ENCODE peak calls at places on chromosomes 3 and 15, in six cellular contexts. F, P, N, S, M and X are unnamed samples.

GRCh38 chr15:70113304-70113700 is 15.6 kb upstream of the TLE3 start:
- ATAC-seq in M (no peak), F (peak; percentile 65), N (no peak), S (peak; percentile 81), P (no peak), X (peak; percentile 23)

GRCh38 chr3:59189561-59190338 is 139.9 kb upstream of the CFAP20DC start:
- ATAC-seq in F (no peak), N (peak; percentile 33), P (no peak), M (no peak), S (no peak), X (no peak)

GRCh38 chr3:115042351-115042750 is 104.7 kb downstream of the ZBTB20 start:
- ATAC-seq in F (no peak), M (no peak), P (no peak), S (no peak), N (no peak), X (no peak)

GRCh38 chr15:66942649-66943390 is 122.6 kb upstream of the SMAD3 start:
- ATAC-seq in F (no peak), M (no peak), S (no peak), P (no peak), N (peak; percentile 20), X (no peak)

GRCh38 chr3:156120528-156121251 is at the start of gene KCNAB1:
- ATAC-seq in S (no peak), M (no peak), N (no peak), P (peak; percentile 55), F (no peak), X (no peak)

GRCh38 chr3:88988906-88989305 is 118.5 kb upstream of the EPHA3 start:
- ATAC-seq in N (no peak), F (no peak), M (no peak), S (no peak), P (no peak), X (no peak)

GRCh38 chr15:29728418-29728817 is 93.8 kb downstream of the TJP1 start:
- ATAC-seq in F (no peak), N (no peak), M (no peak), S (no peak), P (no peak), X (no peak)

GRCh38 chr3:194860725-194861124 is 175.0 kb downstream of the FAM43A start:
- ATAC-seq in S (no peak), M (no peak), N (no peak), P (no peak), F (no peak), X (no peak)

GRCh38 chr15:52021128-52021671 is 2.2 kb downstream of the MAPK6 start:
- ATAC-seq in M (peak; percentile 75), P (peak; percentile 17), S (peak; percentile 67), N (no peak), F (peak; percentile 60), X (no peak)

DNA sequence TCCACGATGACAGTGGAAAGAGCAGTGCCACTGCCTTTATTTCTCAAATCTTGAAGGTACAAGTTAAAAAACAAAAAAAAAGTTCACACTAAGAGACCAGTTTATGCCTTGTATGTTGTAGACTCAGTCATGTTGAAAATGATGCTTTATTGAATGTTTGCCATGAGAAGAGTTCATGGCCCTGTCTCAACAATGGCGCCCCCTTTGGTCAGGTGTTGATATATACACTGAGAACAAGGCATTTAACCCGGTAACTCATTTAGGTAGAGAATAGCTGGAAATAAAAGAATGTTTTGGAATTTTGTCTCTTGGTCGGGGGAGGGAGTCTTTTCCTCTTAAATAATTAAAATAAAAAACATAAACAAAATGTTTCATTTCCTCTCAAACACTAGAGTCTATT is 145.6 kb upstream of the SLC2A2 start:
- ATAC-seq in P (no peak), S (no peak), N (no peak), F (no peak), M (peak; percentile 69), X (no peak)
- TF ChIP-seq CTCF in P (peak; percentile 9), S (peak; percentile 37), N (peak; percentile 34), F (no peak), M (peak; percentile 59), X (no peak)

GRCh38 chr15:85702321-85703230 is 92.1 kb downstream of the KLHL25 start:
- ATAC-seq in F (no peak), P (no peak), N (no peak), S (peak; percentile 42), M (no peak), X (no peak)

GRCh38 chr15:85700767-85701166 is 94.0 kb downstream of the KLHL25 start:
- ATAC-seq in N (no peak), S (no peak), M (no peak), F (no peak), P (no peak), X (no peak)

GRCh38 chr15:85704720-85705119 is 90.0 kb downstream of the KLHL25 start:
- ATAC-seq in P (no peak), S (peak; percentile 19), N (no peak), M (no peak), F (peak; percentile 3), X (peak; percentile 43)

GRCh38 chr15:85706779-85707518 is 87.8 kb downstream of the KLHL25 start:
- ATAC-seq in F (peak; percentile 81), P (peak; percentile 62), M (no peak), N (peak; percentile 19), S (peak; percentile 46), X (peak; percentile 49)

GRCh38 chr15:85704021-85704420 is 90.7 kb downstream of the KLHL25 start:
- ATAC-seq in M (no peak), P (no peak), N (no peak), F (peak; percentile 17), S (peak; percentile 23), X (no peak)
- H3K4me3 ChIP-seq in M (no peak overlapping the region), P (no peak overlapping the region), N (no peak overlapping the region), F (no peak overlapping the region), S (peak overlapping the region; percentile 25), X (no peak overlapping the region)

DNA sequence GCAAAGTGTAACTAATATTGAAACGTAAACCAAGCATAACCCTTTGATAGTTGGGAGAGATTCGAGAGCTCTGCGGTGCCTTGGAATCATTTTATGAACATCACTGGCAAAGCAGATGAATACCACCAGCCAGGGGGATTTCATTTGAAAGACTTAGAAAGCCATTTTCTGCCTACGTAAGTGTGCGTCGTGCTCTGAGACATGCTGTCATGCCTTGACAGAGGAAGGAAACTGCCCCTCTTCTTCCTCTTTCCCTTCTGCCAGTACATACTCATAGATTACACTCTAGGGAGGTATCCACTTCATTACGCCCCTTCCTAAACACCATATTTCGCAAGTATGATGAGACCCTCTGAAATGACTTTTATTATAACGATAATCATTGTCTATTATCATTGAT is 3.3 kb upstream of the MTHFS start:
- ATAC-seq in P (no peak), F (no peak), M (no peak), S (no peak), N (no peak), X (no peak)
- TF ChIP-seq EP300 in P (no peak), F (no peak), M (no peak), S (no peak), N (no peak), X (no peak)

DNA sequence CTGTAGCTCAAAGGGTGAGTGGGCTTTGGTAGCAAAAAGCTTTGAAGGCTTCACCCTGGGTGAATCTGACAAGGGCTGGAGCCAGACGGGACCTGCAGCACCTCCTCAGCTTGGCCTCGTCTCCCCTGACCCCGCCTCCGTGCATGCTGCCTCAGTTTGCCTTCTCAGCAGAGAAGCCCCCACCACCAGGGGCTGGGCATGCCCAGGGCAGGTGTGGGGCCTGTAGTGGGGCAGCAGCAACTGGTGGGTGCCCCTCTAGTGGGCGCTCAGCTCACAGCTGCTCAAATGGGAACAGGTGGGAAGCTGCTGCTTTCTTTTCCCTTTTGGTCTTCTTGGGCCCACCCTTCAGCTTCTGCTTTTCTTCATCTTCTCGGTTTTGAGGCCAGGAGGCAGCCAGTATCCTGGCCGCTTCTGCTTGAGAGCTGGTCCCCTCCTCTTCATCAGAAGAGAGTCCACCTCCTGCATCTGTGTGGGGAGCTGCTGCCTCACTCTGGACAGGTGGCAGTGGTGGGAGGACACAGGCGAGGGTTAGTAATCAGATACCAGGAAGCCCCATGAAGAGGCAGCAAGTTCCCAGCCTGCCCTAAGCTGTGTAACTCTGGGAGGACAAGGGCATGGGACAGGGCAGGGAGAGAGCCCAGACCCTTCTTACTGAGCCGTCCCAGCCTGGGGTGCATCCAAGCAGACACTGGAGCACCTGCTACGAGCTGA is 21.0 kb downstream of the TMEM43 start:
- ATAC-seq in F (no peak), S (no peak), N (no peak), P (no peak), M (no peak), X (no peak)
- TF ChIP-seq CTCF in F (no peak), S (no peak), N (no peak), P (no peak), M (no peak), X (no peak)

GRCh38 chr3:141370065-141370533 is 1.8 kb downstream of the ZBTB38 start:
- ATAC-seq in P (peak; percentile 62), F (peak; percentile 75), M (peak; percentile 89), S (peak; percentile 87), N (peak; percentile 76), X (peak; percentile 79)

GRCh38 chr3:141373768-141374526 is 5.6 kb downstream of the ZBTB38 start:
- ATAC-seq in M (no peak), F (no peak), S (no peak), P (peak; percentile 9), N (no peak), X (no peak)

GRCh38 chr3:141373232-141373631 is 4.9 kb downstream of the ZBTB38 start:
- ATAC-seq in P (no peak), F (no peak), N (no peak), S (peak; percentile 48), M (no peak), X (no peak)

GRCh38 chr3:141372656-141373055 is 4.4 kb downstream of the ZBTB38 start:
- ATAC-seq in F (no peak), S (peak; percentile 8), N (no peak), M (no peak), P (no peak), X (no peak)

DNA sequence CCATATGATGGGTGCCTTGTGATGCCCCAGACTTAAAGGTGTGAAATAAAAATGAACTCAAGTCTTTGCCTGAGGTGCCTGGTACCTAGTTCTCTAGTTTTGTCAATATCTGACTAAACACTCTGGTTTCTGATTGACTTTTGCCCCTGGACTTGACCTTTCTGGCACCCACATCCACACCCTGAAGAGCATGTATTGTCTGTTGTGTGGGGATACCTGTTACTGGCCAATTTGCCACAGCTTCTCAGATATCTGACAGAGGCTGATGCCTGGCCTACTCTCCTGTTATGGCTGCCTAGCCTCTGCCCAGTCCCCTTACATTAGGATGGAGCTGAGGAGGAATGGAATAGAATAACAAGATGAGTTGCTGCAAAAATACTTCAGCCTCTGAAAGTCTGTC is 3.6 kb downstream of the ZBTB38 start:
- ATAC-seq in S (peak; percentile 65), P (no peak), M (no peak), F (no peak), N (no peak), X (no peak)
- H3K4me3 ChIP-seq in S (no peak overlapping the region), P (no peak overlapping the region), M (no peak overlapping the region), F (no peak overlapping the region), N (no peak overlapping the region), X (no peak overlapping the region)

GRCh38 chr3:189292667-189293478 is 121.1 kb downstream of the TPRG1 start:
- ATAC-seq in S (no peak), P (no peak), F (no peak), N (no peak), M (no peak), X (no peak)
- TF ChIP-seq EP300 in S (no peak), P (no peak), F (no peak), N (no peak), M (no peak), X (no peak)